ENCODE peak calls at places on chromosomes 7 and 10, in nine cellular contexts. One of them, this sample, is unnamed.
A peak's percentile ranks its signal among the peaks of the same experiment; 100 is the strongest.

GRCh38 chr7:5179756-5180155 is 10.3 kb upstream of the WIPI2 start:
- DNase-seq in activated CD8-positive, alpha-beta memory T cell treated with anti-CD3 and anti-CD28 coated beads for 24 hours: no peak
- DNase-seq in GM04503: no peak
- DNase-seq in activated naive CD4-positive, alpha-beta T cell: no peak
- DNase-seq in hippocampal formation: no peak
- DNase-seq in GM19239: no peak
- DNase-seq in fibroblast of pulmonary artery: no peak
- DNase-seq in stimulated activated CD4-positive, alpha-beta T cell treated with anti-CD3 and anti-CD28 coated beads, TNF-alpha, amount 100 ng/mL, for 48 hours: no peak
- DNase-seq in HT-29: no peak
- DNase-seq in this sample: no peak

GRCh38 chr10:86958109-86958830 is at the start of gene SNCG:
- DNase-seq in activated CD8-positive, alpha-beta memory T cell treated with anti-CD3 and anti-CD28 coated beads for 24 hours: no peak
- DNase-seq in GM04503: no peak
- DNase-seq in activated naive CD4-positive, alpha-beta T cell: no peak
- DNase-seq in hippocampal formation: no peak
- DNase-seq in GM19239: no peak
- DNase-seq in fibroblast of pulmonary artery: peak; percentile 52
- DNase-seq in stimulated activated CD4-positive, alpha-beta T cell treated with anti-CD3 and anti-CD28 coated beads, TNF-alpha, amount 100 ng/mL, for 48 hours: no peak
- DNase-seq in HT-29: peak; percentile 76
- DNase-seq in this sample: peak; percentile 5

GRCh38 chr7:155001756-155002410 is 1.0 kb downstream of the PAXIP1 start:
- DNase-seq in activated CD8-positive, alpha-beta memory T cell treated with anti-CD3 and anti-CD28 coated beads for 24 hours: no peak
- DNase-seq in GM04503: no peak
- DNase-seq in activated naive CD4-positive, alpha-beta T cell: no peak
- DNase-seq in hippocampal formation: no peak
- DNase-seq in GM19239: peak; percentile 7
- DNase-seq in fibroblast of pulmonary artery: peak; percentile 3
- DNase-seq in stimulated activated CD4-positive, alpha-beta T cell treated with anti-CD3 and anti-CD28 coated beads, TNF-alpha, amount 100 ng/mL, for 48 hours: no peak
- DNase-seq in HT-29: peak; percentile 29
- DNase-seq in this sample: peak; percentile 30

GRCh38 chr7:29562307-29562706 is 1.3 kb upstream of the PRR15 start:
- DNase-seq in activated CD8-positive, alpha-beta memory T cell treated with anti-CD3 and anti-CD28 coated beads for 24 hours: no peak
- DNase-seq in GM04503: no peak
- DNase-seq in activated naive CD4-positive, alpha-beta T cell: no peak
- DNase-seq in hippocampal formation: no peak
- DNase-seq in GM19239: no peak
- DNase-seq in fibroblast of pulmonary artery: no peak
- DNase-seq in stimulated activated CD4-positive, alpha-beta T cell treated with anti-CD3 and anti-CD28 coated beads, TNF-alpha, amount 100 ng/mL, for 48 hours: no peak
- DNase-seq in HT-29: no peak
- DNase-seq in this sample: no peak

GRCh38 chr7:116782177-116782711 is 80.1 kb upstream of the CAPZA2 start:
- DNase-seq in activated CD8-positive, alpha-beta memory T cell treated with anti-CD3 and anti-CD28 coated beads for 24 hours: no peak
- DNase-seq in GM04503: peak; percentile 82
- DNase-seq in activated naive CD4-positive, alpha-beta T cell: no peak
- DNase-seq in hippocampal formation: no peak
- DNase-seq in GM19239: no peak
- DNase-seq in fibroblast of pulmonary artery: peak; percentile 48
- DNase-seq in stimulated activated CD4-positive, alpha-beta T cell treated with anti-CD3 and anti-CD28 coated beads, TNF-alpha, amount 100 ng/mL, for 48 hours: no peak
- DNase-seq in HT-29: no peak
- DNase-seq in this sample: no peak

GRCh38 chr10:19816420-19817250 is at the start of gene PLXDC2:
- DNase-seq in activated CD8-positive, alpha-beta memory T cell treated with anti-CD3 and anti-CD28 coated beads for 24 hours: peak; percentile 56
- DNase-seq in GM04503: peak; percentile 14
- DNase-seq in activated naive CD4-positive, alpha-beta T cell: no peak
- DNase-seq in hippocampal formation: peak; percentile 60
- DNase-seq in GM19239: no peak
- DNase-seq in fibroblast of pulmonary artery: peak; percentile 59
- DNase-seq in stimulated activated CD4-positive, alpha-beta T cell treated with anti-CD3 and anti-CD28 coated beads, TNF-alpha, amount 100 ng/mL, for 48 hours: no peak
- DNase-seq in HT-29: peak; percentile 23
- DNase-seq in this sample: no peak

GRCh38 chr10:94439275-94439861 is 37.0 kb downstream of the TBC1D12 start:
- DNase-seq in activated CD8-positive, alpha-beta memory T cell treated with anti-CD3 and anti-CD28 coated beads for 24 hours: no peak
- DNase-seq in GM04503: no peak
- DNase-seq in activated naive CD4-positive, alpha-beta T cell: no peak
- DNase-seq in hippocampal formation: no peak
- DNase-seq in GM19239: no peak
- DNase-seq in fibroblast of pulmonary artery: peak; percentile 46
- DNase-seq in stimulated activated CD4-positive, alpha-beta T cell treated with anti-CD3 and anti-CD28 coated beads, TNF-alpha, amount 100 ng/mL, for 48 hours: no peak
- DNase-seq in HT-29: peak; percentile 9
- DNase-seq in this sample: no peak

GRCh38 chr7:75650062-75650461 is 88.7 kb downstream of the HIP1 start:
- DNase-seq in activated CD8-positive, alpha-beta memory T cell treated with anti-CD3 and anti-CD28 coated beads for 24 hours: no peak
- DNase-seq in GM04503: no peak
- DNase-seq in activated naive CD4-positive, alpha-beta T cell: no peak
- DNase-seq in hippocampal formation: no peak
- DNase-seq in GM19239: no peak
- DNase-seq in fibroblast of pulmonary artery: no peak
- DNase-seq in stimulated activated CD4-positive, alpha-beta T cell treated with anti-CD3 and anti-CD28 coated beads, TNF-alpha, amount 100 ng/mL, for 48 hours: no peak
- DNase-seq in HT-29: no peak
- DNase-seq in this sample: no peak

GRCh38 chr10:124532106-124532641 is 70.6 kb downstream of the LHPP start:
- DNase-seq in activated CD8-positive, alpha-beta memory T cell treated with anti-CD3 and anti-CD28 coated beads for 24 hours: no peak
- DNase-seq in GM04503: no peak
- DNase-seq in activated naive CD4-positive, alpha-beta T cell: no peak
- DNase-seq in hippocampal formation: no peak
- DNase-seq in GM19239: no peak
- DNase-seq in fibroblast of pulmonary artery: peak; percentile 8
- DNase-seq in stimulated activated CD4-positive, alpha-beta T cell treated with anti-CD3 and anti-CD28 coated beads, TNF-alpha, amount 100 ng/mL, for 48 hours: no peak
- DNase-seq in HT-29: peak; percentile 80
- DNase-seq in this sample: no peak

GRCh38 chr7:2079332-2080068 is 153.2 kb downstream of the MAD1L1 start:
- DNase-seq in activated CD8-positive, alpha-beta memory T cell treated with anti-CD3 and anti-CD28 coated beads for 24 hours: no peak
- DNase-seq in GM04503: no peak
- DNase-seq in activated naive CD4-positive, alpha-beta T cell: no peak
- DNase-seq in hippocampal formation: no peak
- DNase-seq in GM19239: no peak
- DNase-seq in fibroblast of pulmonary artery: no peak
- DNase-seq in stimulated activated CD4-positive, alpha-beta T cell treated with anti-CD3 and anti-CD28 coated beads, TNF-alpha, amount 100 ng/mL, for 48 hours: no peak
- DNase-seq in HT-29: no peak
- DNase-seq in this sample: no peak

GRCh38 chr7:121446526-121446925 is 50.4 kb upstream of the FAM3C start:
- DNase-seq in activated CD8-positive, alpha-beta memory T cell treated with anti-CD3 and anti-CD28 coated beads for 24 hours: no peak
- DNase-seq in GM04503: no peak
- DNase-seq in activated naive CD4-positive, alpha-beta T cell: no peak
- DNase-seq in hippocampal formation: no peak
- DNase-seq in GM19239: no peak
- DNase-seq in fibroblast of pulmonary artery: no peak
- DNase-seq in stimulated activated CD4-positive, alpha-beta T cell treated with anti-CD3 and anti-CD28 coated beads, TNF-alpha, amount 100 ng/mL, for 48 hours: no peak
- DNase-seq in HT-29: peak; percentile 17
- DNase-seq in this sample: no peak

GRCh38 chr7:46791180-46791579 is 790.7 kb downstream of the TNS3 start:
- DNase-seq in activated CD8-positive, alpha-beta memory T cell treated with anti-CD3 and anti-CD28 coated beads for 24 hours: no peak
- DNase-seq in GM04503: no peak
- DNase-seq in activated naive CD4-positive, alpha-beta T cell: no peak
- DNase-seq in hippocampal formation: no peak
- DNase-seq in GM19239: no peak
- DNase-seq in fibroblast of pulmonary artery: peak; percentile 55
- DNase-seq in stimulated activated CD4-positive, alpha-beta T cell treated with anti-CD3 and anti-CD28 coated beads, TNF-alpha, amount 100 ng/mL, for 48 hours: no peak
- DNase-seq in HT-29: no peak
- DNase-seq in this sample: no peak

GRCh38 chr7:128217030-128217805 is 23.9 kb upstream of the LEP start:
- DNase-seq in activated CD8-positive, alpha-beta memory T cell treated with anti-CD3 and anti-CD28 coated beads for 24 hours: no peak
- DNase-seq in GM04503: peak; percentile 75
- DNase-seq in activated naive CD4-positive, alpha-beta T cell: no peak
- DNase-seq in hippocampal formation: no peak
- DNase-seq in GM19239: no peak
- DNase-seq in fibroblast of pulmonary artery: peak; percentile 53
- DNase-seq in stimulated activated CD4-positive, alpha-beta T cell treated with anti-CD3 and anti-CD28 coated beads, TNF-alpha, amount 100 ng/mL, for 48 hours: no peak
- DNase-seq in HT-29: no peak
- DNase-seq in this sample: no peak

This sample was measured in hypothalamus.